ENCODE peak calls at places on chromosomes 16 and 17, in four cellular contexts. One of them, this sample, is unnamed.

GRCh38 chr16:4116328-4117249 is at the start of gene ADCY9:
- DNase-seq in GM12878: no peak
- DNase-seq in A549: peak; percentile 86
- DNase-seq in NB4: peak; percentile 83
- DNase-seq in this sample: peak; percentile 47

GRCh38 chr16:56947604-56947995 is 14.2 kb upstream of the CETP start:
- DNase-seq in NB4: no peak
- DNase-seq in A549: no peak
- DNase-seq in GM12878: no peak
- DNase-seq in this sample: no peak

GRCh38 chr17:41717408-41718286 is 5.5 kb downstream of the GAST start:
- DNase-seq in A549: no peak
- DNase-seq in NB4: peak; percentile 51
- DNase-seq in GM12878: no peak
- DNase-seq in this sample: peak; percentile 18

GRCh38 chr17:33892677-33893076 is 362.4 kb upstream of the CCL2 start:
- DNase-seq in NB4: no peak
- DNase-seq in GM12878: no peak
- DNase-seq in A549: no peak
- DNase-seq in this sample: no peak

GRCh38 chr16:89536371-89536770 is 24.1 kb upstream of the RPL13 start:
- DNase-seq in A549: no peak
- DNase-seq in NB4: no peak
- DNase-seq in GM12878: no peak
- DNase-seq in this sample: no peak

GRCh38 chr16:80733366-80733901 is 71.0 kb downstream of the CDYL2 start:
- DNase-seq in GM12878: no peak
- DNase-seq in NB4: no peak
- DNase-seq in A549: no peak
- DNase-seq in this sample: no peak

GRCh38 chr17:67800495-67800928 is 24.8 kb upstream of the BPTF start:
- DNase-seq in A549: peak; percentile 80
- DNase-seq in GM12878: peak; percentile 59
- DNase-seq in NB4: peak; percentile 82
- DNase-seq in this sample: peak; percentile 85

GRCh38 chr17:27993161-27993695 is 49.2 kb upstream of the NLK start:
- DNase-seq in NB4: no peak
- DNase-seq in A549: no peak
- DNase-seq in GM12878: no peak
- DNase-seq in this sample: no peak

GRCh38 chr17:40499551-40500189 is 1.8 kb downstream of the TNS4 start:
- DNase-seq in NB4: no peak
- DNase-seq in A549: peak; percentile 85
- DNase-seq in GM12878: no peak
- DNase-seq in this sample: peak; percentile 58

GRCh38 chr16:30985401-30986128 is 558 bp downstream of the HSD3B7 start:
- DNase-seq in NB4: peak; percentile 38
- DNase-seq in A549: peak; percentile 55
- DNase-seq in GM12878: no peak
- DNase-seq in this sample: no peak

GRCh38 chr17:77258638-77259037 is 117.9 kb downstream of the SEC14L1 start:
- DNase-seq in GM12878: no peak
- DNase-seq in A549: no peak
- DNase-seq in NB4: no peak
- DNase-seq in this sample: no peak

GRCh38 chr17:35796942-35797341 is 1.5 kb upstream of the MMP28 start:
- DNase-seq in NB4: no peak
- DNase-seq in GM12878: no peak
- DNase-seq in A549: no peak
- DNase-seq in this sample: no peak

GRCh38 chr17:35797370-35797769 is 1.9 kb upstream of the MMP28 start:
- DNase-seq in NB4: no peak
- DNase-seq in GM12878: no peak
- DNase-seq in A549: no peak
- DNase-seq in this sample: no peak

GRCh38 chr17:35801583-35802224 is 6.3 kb upstream of the MMP28 start:
- DNase-seq in GM12878: no peak
- DNase-seq in NB4: peak; percentile 75
- DNase-seq in A549: no peak
- DNase-seq in this sample: peak; percentile 99

GRCh38 chr17:35797918-35798317 is 2.5 kb upstream of the MMP28 start:
- DNase-seq in A549: no peak
- DNase-seq in GM12878: no peak
- DNase-seq in NB4: no peak
- DNase-seq in this sample: no peak

DNA sequence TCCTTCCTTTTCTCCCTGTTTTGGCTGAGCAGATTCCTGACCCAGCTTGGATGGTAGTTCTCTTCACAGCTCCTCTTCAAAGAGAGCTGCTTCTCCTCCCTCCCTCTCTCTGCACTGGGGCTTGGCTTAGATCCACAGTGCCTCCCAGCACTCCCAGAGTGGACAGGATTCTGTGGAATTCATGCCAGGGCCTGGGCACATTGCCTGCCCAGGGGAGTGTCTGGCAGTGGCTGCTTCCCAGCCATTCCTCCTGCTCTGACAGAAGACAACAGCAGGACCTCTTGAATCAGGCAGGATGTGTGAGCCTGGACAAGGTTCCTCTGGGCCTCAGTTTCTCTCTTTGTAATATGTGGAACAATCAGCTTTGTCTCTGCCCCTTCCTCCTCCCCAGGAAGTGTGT is 4.5 kb upstream of the MMP28 start:
- DNase-seq in NB4: no peak
- DNase-seq in GM12878: no peak
- DNase-seq in A549: peak; percentile 46
- DNase-seq in this sample: peak; percentile 74
- TF ChIP-seq MYC in NB4: no peak
- TF ChIP-seq MYC in GM12878: no peak
- TF ChIP-seq MYC in A549: no peak
- TF ChIP-seq MYC in this sample: no peak

GRCh38 chr17:31414590-31414918 is 23.1 kb downstream of the RAB11FIP4 start:
- DNase-seq in NB4: no peak
- DNase-seq in A549: no peak
- DNase-seq in GM12878: no peak
- DNase-seq in this sample: no peak

GRCh38 chr17:31413081-31413799 is 21.8 kb downstream of the RAB11FIP4 start:
- DNase-seq in A549: no peak
- DNase-seq in GM12878: no peak
- DNase-seq in NB4: no peak
- DNase-seq in this sample: no peak

GRCh38 chr17:31412511-31412910 is 21.0 kb downstream of the RAB11FIP4 start:
- DNase-seq in GM12878: no peak
- DNase-seq in NB4: no peak
- DNase-seq in A549: no peak
- DNase-seq in this sample: no peak

GRCh38 chr17:31415004-31415454 is 23.6 kb downstream of the RAB11FIP4 start:
- DNase-seq in A549: no peak
- DNase-seq in GM12878: no peak
- DNase-seq in NB4: peak; percentile 92
- DNase-seq in this sample: no peak

GRCh38 chr17:31413871-31414589 is 22.6 kb downstream of the RAB11FIP4 start:
- DNase-seq in GM12878: no peak
- DNase-seq in NB4: peak; percentile 52
- DNase-seq in A549: no peak
- DNase-seq in this sample: no peak
- TF ChIP-seq MYC in GM12878: no peak
- TF ChIP-seq MYC in NB4: no peak
- TF ChIP-seq MYC in A549: no peak
- TF ChIP-seq MYC in this sample: no peak

GRCh38 chr17:19876524-19877161 is 8.9 kb upstream of the ULK2 start:
- DNase-seq in GM12878: no peak
- DNase-seq in NB4: peak; percentile 95
- DNase-seq in A549: no peak
- DNase-seq in this sample: no peak
- TF ChIP-seq MYC in GM12878: no peak
- TF ChIP-seq MYC in NB4: peak; percentile 15
- TF ChIP-seq MYC in A549: no peak
- TF ChIP-seq MYC in this sample: no peak

GRCh38 chr16:23595951-23596720 is at the start of gene NDUFAB1:
- DNase-seq in NB4: peak; percentile 90
- DNase-seq in A549: peak; percentile 73
- DNase-seq in GM12878: peak; percentile 51
- DNase-seq in this sample: peak; percentile 90
- TF ChIP-seq MYC in NB4: peak; percentile 91
- TF ChIP-seq MYC in A549: peak; percentile 84
- TF ChIP-seq MYC in GM12878: peak; percentile 59
- TF ChIP-seq MYC in this sample: peak; percentile 47

GRCh38 chr17:17406225-17406624 is 70.6 kb upstream of the MED9 start:
- DNase-seq in NB4: no peak
- DNase-seq in A549: no peak
- DNase-seq in GM12878: no peak
- DNase-seq in this sample: no peak

GRCh38 chr17:17401271-17401781 is 75.5 kb upstream of the MED9 start:
- DNase-seq in GM12878: no peak
- DNase-seq in A549: peak; percentile 31
- DNase-seq in NB4: peak; percentile 54
- DNase-seq in this sample: no peak

GRCh38 chr17:17400566-17401184 is 76.1 kb upstream of the MED9 start:
- DNase-seq in GM12878: no peak
- DNase-seq in NB4: no peak
- DNase-seq in A549: no peak
- DNase-seq in this sample: no peak

GRCh38 chr17:17402558-17402957 is 74.2 kb upstream of the MED9 start:
- DNase-seq in GM12878: no peak
- DNase-seq in NB4: no peak
- DNase-seq in A549: no peak
- DNase-seq in this sample: no peak

DNA sequence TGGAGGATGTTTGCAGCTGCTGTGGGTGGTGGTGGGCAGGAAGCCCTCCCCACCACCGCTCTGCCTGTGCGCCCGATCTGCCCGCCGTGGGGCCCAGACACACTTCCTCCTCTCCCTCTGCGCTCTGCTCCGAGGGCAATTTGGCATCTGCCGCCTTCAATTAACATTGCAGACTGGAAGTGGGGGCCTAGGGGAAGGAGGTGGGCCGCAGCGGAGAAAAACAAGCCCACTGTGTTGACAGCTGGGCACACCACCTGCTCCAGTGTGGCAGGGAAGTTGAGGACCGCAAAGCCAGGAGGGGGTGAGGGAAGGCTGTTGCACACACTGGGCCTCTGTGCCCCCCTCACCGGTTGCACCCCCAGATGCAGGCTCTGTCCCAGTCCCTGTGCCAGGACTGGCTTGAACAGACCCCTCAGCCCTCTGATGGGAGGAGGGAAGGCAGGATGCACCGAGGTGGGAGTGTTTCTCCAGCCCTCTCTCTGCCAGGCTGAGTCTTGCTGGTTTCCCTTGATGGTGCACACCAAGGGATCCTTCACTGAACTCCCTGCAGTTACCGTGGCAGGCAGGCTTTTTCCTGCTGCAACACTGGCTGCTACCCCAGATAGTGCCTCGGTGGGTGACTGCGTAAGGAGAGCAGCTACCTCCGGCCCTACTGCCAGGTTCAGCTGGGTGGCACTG is 72.8 kb upstream of the MED9 start:
- DNase-seq in A549: no peak
- DNase-seq in NB4: peak; percentile 84
- DNase-seq in GM12878: no peak
- DNase-seq in this sample: peak; percentile 82
- TF ChIP-seq MYC in A549: no peak
- TF ChIP-seq MYC in NB4: peak; percentile 43
- TF ChIP-seq MYC in GM12878: no peak
- TF ChIP-seq MYC in this sample: no peak

GRCh38 chr17:43524945-43525575 is 21.1 kb downstream of the ETV4 start:
- DNase-seq in GM12878: no peak
- DNase-seq in NB4: no peak
- DNase-seq in A549: no peak
- DNase-seq in this sample: no peak
- TF ChIP-seq MYC in GM12878: no peak
- TF ChIP-seq MYC in NB4: no peak
- TF ChIP-seq MYC in A549: no peak
- TF ChIP-seq MYC in this sample: no peak

DNA sequence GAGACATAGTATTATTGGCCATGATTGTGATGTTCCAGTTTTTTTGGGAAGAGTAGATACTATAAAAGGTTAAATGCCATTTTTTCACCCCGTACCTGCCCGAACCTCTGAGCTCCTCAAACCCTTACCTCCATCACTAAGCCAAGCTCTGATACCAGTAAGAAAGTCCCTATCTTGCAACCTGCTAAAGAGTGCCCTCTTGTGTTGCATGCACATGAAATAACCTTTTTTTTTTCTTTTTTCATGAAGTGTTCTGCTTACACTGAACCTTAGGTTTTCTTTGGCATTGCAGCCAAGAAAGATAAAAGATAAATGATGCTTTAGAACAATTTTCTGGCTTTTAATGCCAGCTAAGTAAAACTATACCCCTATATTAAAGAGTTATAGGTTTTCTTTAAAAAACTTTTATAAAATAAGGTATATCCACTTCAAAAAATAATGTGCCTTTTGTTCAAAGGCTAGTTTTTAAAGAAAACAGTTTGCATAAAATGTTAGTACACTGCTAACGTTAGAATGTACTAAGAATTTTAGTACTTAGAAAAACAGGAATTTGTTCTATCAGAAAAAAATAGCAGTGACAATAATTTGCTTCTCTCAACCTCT is 295.3 kb upstream of the PMFBP1 start:
- DNase-seq in NB4: peak; percentile 60
- DNase-seq in A549: peak; percentile 2
- DNase-seq in GM12878: no peak
- DNase-seq in this sample: peak; percentile 72
- TF ChIP-seq MYC in NB4: no peak
- TF ChIP-seq MYC in A549: no peak
- TF ChIP-seq MYC in GM12878: no peak
- TF ChIP-seq MYC in this sample: no peak

This sample was measured in endothelial cell of umbilical vein.